ENCODE peak calls at places on chromosomes 2 and 18, in seven cellular contexts. I is glutamatergic neuron; N is ovary; R is activated T-cell treated with anti-CD3 and anti-CD28 coated beads, Interleukin-2, amount 50 U/mL, for 72 hours; X is nephron progenitor cell; T is spleen; H is anterior cingulate cortex. J is an unnamed sample.

GRCh38 chr2:41894563-41895333 is 153.1 kb upstream of the PKDCC start:
- DNase-seq in X (no peak), H (no peak), T (no peak), R (no peak), N (no peak), I (no peak), J (no peak)

GRCh38 chr2:38394903-38395341 is 17.8 kb upstream of the ATL2 start:
- DNase-seq in I (no peak), R (no peak), H (no peak), T (no peak), N (no peak), X (no peak), J (no peak)

GRCh38 chr2:189601043-189601442 is 20.5 kb upstream of the SLC40A1 start:
- DNase-seq in R (no peak), I (no peak), X (no peak), H (no peak), N (no peak), T (no peak), J (no peak)

GRCh38 chr2:142582317-142582716 is 295.1 kb upstream of the KYNU start:
- DNase-seq in X (no peak), N (no peak), T (no peak), R (no peak), H (no peak), I (no peak), J (no peak)

GRCh38 chr18:62505669-62506494 is 16.9 kb upstream of the ZCCHC2 start:
- DNase-seq in N (no peak), T (peak; percentile 76), I (no peak), H (no peak), R (peak; percentile 42), X (no peak), J (no peak)

GRCh38 chr18:3246636-3247242 is 862 bp upstream of the MYL12A start:
- DNase-seq in R (peak; percentile 37), T (peak; percentile 80), N (peak; percentile 46), I (no peak), H (peak; percentile 42), X (no peak), J (peak; percentile 55)

GRCh38 chr2:236988690-236989639 is 96.7 kb upstream of the COPS8 start:
- DNase-seq in N (peak; percentile 49), I (no peak), H (no peak), R (no peak), X (peak; percentile 64), T (peak; percentile 85), J (peak; percentile 73)

GRCh38 chr2:152577611-152578010 is 139.7 kb downstream of the PRPF40A start:
- DNase-seq in T (no peak), N (peak; percentile 31), H (no peak), X (no peak), I (no peak), R (no peak), J (no peak)

GRCh38 chr2:54772110-54772509 is 48.6 kb downstream of the EML6 start:
- DNase-seq in I (no peak), R (no peak), H (no peak), T (no peak), X (no peak), N (no peak), J (no peak)

GRCh38 chr2:27627963-27628766 is 647 bp downstream of the CCDC121 start:
- DNase-seq in R (peak; percentile 37), T (no peak), X (no peak), I (no peak), N (peak; percentile 15), H (no peak), J (peak; percentile 28)

GRCh38 chr2:192072261-192072660 is 122.5 kb downstream of the TMEFF2 start:
- DNase-seq in X (no peak), T (no peak), R (no peak), H (no peak), N (no peak), I (no peak), J (no peak)

GRCh38 chr2:96154506-96155380 is 9.5 kb upstream of the DUSP2 start:
- DNase-seq in H (no peak), X (no peak), T (peak; percentile 67), I (no peak), R (no peak), N (no peak), J (peak; percentile 14)

GRCh38 chr2:40719414-40719813 is 267.5 kb upstream of the SLC8A1 start:
- DNase-seq in R (no peak), H (no peak), N (no peak), X (no peak), I (no peak), T (no peak), J (no peak)

GRCh38 chr2:109374548-109375130 is 239.1 kb downstream of the SEPTIN10 start:
- DNase-seq in X (no peak), N (no peak), R (no peak), I (no peak), H (no peak), T (peak; percentile 75), J (no peak)

GRCh38 chr2:106579750-106580197 is 92.6 kb downstream of the CD8B2 start:
- DNase-seq in H (no peak), T (no peak), I (no peak), N (no peak), X (no peak), R (no peak), J (peak; percentile 37)

GRCh38 chr18:8478166-8478967 is 130.9 kb upstream of the RAB12 start:
- DNase-seq in T (peak; percentile 88), I (peak; percentile 94), H (no peak), R (peak; percentile 62), X (peak; percentile 89), N (peak; percentile 50), J (peak; percentile 68)

GRCh38 chr2:236568922-236569592 is 568 bp upstream of the ACKR3 start:
- DNase-seq in H (no peak), R (no peak), T (no peak), X (no peak), I (no peak), N (no peak), J (no peak)

GRCh38 chr18:2442726-2443275 is 128.5 kb downstream of the METTL4 start:
- DNase-seq in I (no peak), X (no peak), N (no peak), T (no peak), R (no peak), H (no peak), J (no peak)

GRCh38 chr2:71226391-71226964 is 425 bp downstream of the PAIP2B start:
- DNase-seq in T (peak; percentile 87), R (peak; percentile 38), N (peak; percentile 50), I (peak; percentile 65), H (peak; percentile 22), X (peak; percentile 71), J (peak; percentile 68)

GRCh38 chr2:38598991-38599295 is 3.8 kb downstream of the HNRNPLL start:
- DNase-seq in X (no peak), N (no peak), R (no peak), T (no peak), H (no peak), I (no peak), J (no peak)

GRCh38 chr2:59702026-59702425 is 851.4 kb downstream of the BCL11A start:
- DNase-seq in R (no peak), X (no peak), I (no peak), T (no peak), N (no peak), H (no peak), J (no peak)

GRCh38 chr2:241882090-241882625 is 12.6 kb downstream of the RTP5 start:
- DNase-seq in H (no peak), X (peak; percentile 38), R (peak; percentile 82), T (peak; percentile 93), N (peak; percentile 65), I (no peak), J (peak; percentile 63)

GRCh38 chr2:10504994-10505820 is 57.1 kb upstream of the ODC1 start:
- DNase-seq in R (no peak), N (no peak), T (peak; percentile 62), H (no peak), X (no peak), I (no peak), J (no peak)

GRCh38 chr2:207928079-207928478 is 97.2 kb downstream of the PLEKHM3 start:
- DNase-seq in X (no peak), H (no peak), N (no peak), I (no peak), R (no peak), T (no peak), J (no peak)